ENCODE peak calls at places on chromosome X, in nine cellular contexts. A is heart left ventricle; G is stimulated activated CD8-positive, alpha-beta memory T cell treated with anti-CD3 and anti-CD28 coated beads, Interleukin-4, amount 100 ng/mL, for 1 hour; J is NCI-H748 treated with DMSO at 0.1 percent for 48 hours; Q is T follicular helper cell; X is effector CD4-positive, alpha-beta T cell; B is COR-L47; S is ascending aorta; K is AG09309. T is an unnamed sample.

GRCh38 chrX:115958687-115959359 is 211.7 kb upstream of the AGTR2 start:
- DNase-seq in A (no peak), G (no peak), J (peak), Q (no peak), X (no peak), B (peak), S (no peak), K (no peak), T (no peak)

GRCh38 chrX:116872931-116873330 is 410.2 kb upstream of the CT83 start:
- DNase-seq in A (no peak), G (no peak), J (no peak), Q (no peak), X (no peak), B (no peak), S (no peak), K (no peak), T (no peak)

GRCh38 chrX:151596282-151596681 is 32.8 kb downstream of the PASD1 start:
- DNase-seq in A (no peak), G (no peak), J (no peak), Q (no peak), X (no peak), B (no peak), S (no peak), K (no peak), T (no peak)

GRCh38 chrX:69299271-69299670 is 134.0 kb upstream of the PJA1 start:
- DNase-seq in A (no peak), G (no peak), J (no peak), Q (no peak), X (no peak), B (no peak), S (no peak), K (no peak), T (no peak)

GRCh38 chrX:65195621-65196020 is 219.4 kb upstream of the ZC4H2 start:
- DNase-seq in A (no peak), G (no peak), J (no peak), Q (no peak), X (no peak), B (no peak), S (no peak), K (no peak), T (no peak)

GRCh38 chrX:6758234-6758633 is 223.3 kb upstream of the VCX3A start:
- DNase-seq in A (no peak), G (no peak), J (no peak), Q (no peak), X (no peak), B (no peak), S (no peak), K (no peak), T (no peak)

GRCh38 chrX:74018253-74018652 is 285.7 kb upstream of the ZCCHC13 start:
- DNase-seq in A (no peak), G (no peak), J (no peak), Q (no peak), X (no peak), B (no peak), S (no peak), K (no peak), T (no peak)

GRCh38 chrX:18983711-18984380 is at the start of gene PHKA2:
- DNase-seq in A (peak), G (peak), J (no peak), Q (peak), X (no peak), B (peak), S (peak), K (no peak), T (no peak)

GRCh38 chrX:7926501-7926900 is 712 bp downstream of the PNPLA4 start:
- DNase-seq in A (no peak), G (no peak), J (no peak), Q (no peak), X (no peak), B (no peak), S (no peak), K (no peak), T (no peak)

GRCh38 chrX:150683112-150683511 is 10.1 kb upstream of the MTMR1 start:
- DNase-seq in A (no peak), G (no peak), J (no peak), Q (no peak), X (no peak), B (no peak), S (no peak), K (no peak), T (no peak)

GRCh38 chrX:47697171-47697570 is 38.2 kb upstream of the UXT start:
- DNase-seq in A (no peak), G (no peak), J (no peak), Q (no peak), X (no peak), B (no peak), S (no peak), K (no peak), T (no peak)

GRCh38 chrX:29867971-29868370 is 347.4 kb upstream of the MAGEB2 start:
- DNase-seq in A (no peak), G (no peak), J (no peak), Q (no peak), X (no peak), B (no peak), S (no peak), K (no peak), T (no peak)

GRCh38 chrX:18971506-18971905 is 12.4 kb downstream of the PHKA2 start:
- DNase-seq in A (no peak), G (no peak), J (peak), Q (no peak), X (no peak), B (no peak), S (no peak), K (no peak), T (no peak)

GRCh38 chrX:123833387-123833786 is 26.5 kb upstream of the XIAP start:
- DNase-seq in A (peak), G (peak), J (peak), Q (peak), X (peak), B (peak), S (peak), K (no peak), T (peak)

GRCh38 chrX:41064028-41064427 is 21.2 kb upstream of the USP9X start:
- DNase-seq in A (no peak), G (no peak), J (no peak), Q (no peak), X (no peak), B (no peak), S (no peak), K (no peak), T (no peak)

GRCh38 chrX:118548831-118549230 is 53.2 kb downstream of the DOCK11 start:
- DNase-seq in A (no peak), G (no peak), J (no peak), Q (no peak), X (no peak), B (no peak), S (no peak), K (no peak), T (no peak)

GRCh38 chrX:53262918-53263394 is 18.4 kb downstream of the IQSEC2 start:
- DNase-seq in A (no peak), G (no peak), J (no peak), Q (no peak), X (no peak), B (no peak), S (no peak), K (no peak), T (no peak)

GRCh38 chrX:139691843-139692505 is 16.0 kb downstream of the MCF2 start:
- DNase-seq in A (no peak), G (no peak), J (no peak), Q (no peak), X (no peak), B (no peak), S (no peak), K (no peak), T (no peak)

GRCh38 chrX:25858273-25858880 is 279.8 kb upstream of the MAGEB18 start:
- DNase-seq in A (no peak), G (no peak), J (no peak), Q (no peak), X (no peak), B (no peak), S (no peak), K (no peak), T (no peak)

GRCh38 chrX:48468693-48469691 is 1.1 kb downstream of the SLC38A5 start:
- DNase-seq in A (no peak), G (no peak), J (no peak), Q (no peak), X (no peak), B (no peak), S (no peak), K (no peak), T (peak)

GRCh38 chrX:17584248-17584681 is 153.0 kb upstream of the SCML1 start:
- DNase-seq in A (no peak), G (no peak), J (no peak), Q (no peak), X (no peak), B (no peak), S (no peak), K (no peak), T (no peak)

T was measured in stimulated activated naive CD4-positive, alpha-beta T cell.